ENCODE peak calls at places on chromosome 13, in four cellular contexts. One of them, this sample, is unnamed.

GRCh38 chr13:31227063-31227462 is 27.3 kb downstream of the B3GLCT start:
- DNase-seq in CD8-positive, alpha-beta T cell: no peak
- DNase-seq in effector memory CD4-positive, alpha-beta T cell: no peak
- DNase-seq in neural progenitor cell: no peak
- DNase-seq in this sample: no peak

GRCh38 chr13:110138700-110139036 is 168.3 kb downstream of the COL4A1 start:
- DNase-seq in CD8-positive, alpha-beta T cell: no peak
- DNase-seq in effector memory CD4-positive, alpha-beta T cell: no peak
- DNase-seq in neural progenitor cell: no peak
- DNase-seq in this sample: no peak

GRCh38 chr13:98761126-98761978 is 8.9 kb upstream of the SLC15A1 start:
- DNase-seq in CD8-positive, alpha-beta T cell: no peak
- DNase-seq in effector memory CD4-positive, alpha-beta T cell: no peak
- DNase-seq in neural progenitor cell: no peak
- DNase-seq in this sample: no peak

GRCh38 chr13:73056054-73056962 is 2.5 kb upstream of the KLF5 start:
- DNase-seq in CD8-positive, alpha-beta T cell: no peak
- DNase-seq in effector memory CD4-positive, alpha-beta T cell: no peak
- DNase-seq in neural progenitor cell: peak; percentile 8
- DNase-seq in this sample: no peak

GRCh38 chr13:97000295-97000925 is 6.1 kb upstream of the OXGR1 start:
- DNase-seq in CD8-positive, alpha-beta T cell: no peak
- DNase-seq in effector memory CD4-positive, alpha-beta T cell: no peak
- DNase-seq in neural progenitor cell: no peak
- DNase-seq in this sample: no peak

GRCh38 chr13:75855216-75855615 is 219.1 kb downstream of the LMO7 start:
- DNase-seq in CD8-positive, alpha-beta T cell: no peak
- DNase-seq in effector memory CD4-positive, alpha-beta T cell: no peak
- DNase-seq in neural progenitor cell: no peak
- DNase-seq in this sample: no peak

GRCh38 chr13:97319088-97319487 is 97.0 kb downstream of the MBNL2 start:
- DNase-seq in CD8-positive, alpha-beta T cell: no peak
- DNase-seq in effector memory CD4-positive, alpha-beta T cell: no peak
- DNase-seq in neural progenitor cell: no peak
- DNase-seq in this sample: no peak

GRCh38 chr13:112346173-112346898 is 29.8 kb upstream of the SPACA7 start:
- DNase-seq in CD8-positive, alpha-beta T cell: no peak
- DNase-seq in effector memory CD4-positive, alpha-beta T cell: no peak
- DNase-seq in neural progenitor cell: peak; percentile 68
- DNase-seq in this sample: no peak

GRCh38 chr13:43021926-43022670 is 1.3 kb upstream of the DNAJC15 start:
- DNase-seq in CD8-positive, alpha-beta T cell: no peak
- DNase-seq in effector memory CD4-positive, alpha-beta T cell: no peak
- DNase-seq in neural progenitor cell: no peak
- DNase-seq in this sample: no peak

GRCh38 chr13:111031531-111031961 is 83.6 kb upstream of the ARHGEF7 start:
- DNase-seq in CD8-positive, alpha-beta T cell: no peak
- DNase-seq in effector memory CD4-positive, alpha-beta T cell: no peak
- DNase-seq in neural progenitor cell: no peak
- DNase-seq in this sample: peak; percentile 30

GRCh38 chr13:24618219-24618955 is 61.8 kb upstream of the ATP12A start:
- DNase-seq in CD8-positive, alpha-beta T cell: peak; percentile 84
- DNase-seq in effector memory CD4-positive, alpha-beta T cell: peak; percentile 21
- DNase-seq in neural progenitor cell: no peak
- DNase-seq in this sample: peak; percentile 52
- H3K27ac ChIP-seq in CD8-positive, alpha-beta T cell: peak overlapping the region; percentile 54
- H3K27ac ChIP-seq in effector memory CD4-positive, alpha-beta T cell: peak overlapping the region; percentile 24
- H3K27ac ChIP-seq in neural progenitor cell: no peak overlapping the region
- H3K27ac ChIP-seq in this sample: peak overlapping the region; percentile 25

DNA sequence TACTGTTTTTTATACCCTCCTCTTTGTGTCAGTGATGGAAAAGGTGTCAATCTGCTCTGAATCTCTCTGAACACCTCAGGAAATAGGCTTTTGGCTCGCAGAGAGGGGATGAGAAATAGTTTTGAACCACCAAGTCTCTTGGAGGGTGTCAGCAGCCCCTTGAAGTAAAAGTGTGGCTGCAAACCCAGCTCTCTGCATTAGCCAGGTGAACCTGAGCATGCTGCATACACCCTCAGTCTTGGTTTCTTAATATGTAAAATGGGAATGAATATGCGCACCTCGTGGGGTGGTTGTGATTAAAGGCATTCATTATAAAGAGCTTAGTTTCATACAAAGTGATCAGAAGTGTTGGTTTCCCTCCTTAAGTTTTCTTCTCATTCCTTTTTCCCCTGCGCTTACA is 1.4 kb upstream of the DHRS12 start:
- DNase-seq in CD8-positive, alpha-beta T cell: no peak
- DNase-seq in effector memory CD4-positive, alpha-beta T cell: no peak
- DNase-seq in neural progenitor cell: no peak
- DNase-seq in this sample: no peak
- H3K27ac ChIP-seq in CD8-positive, alpha-beta T cell: peak overlapping the region; percentile 99
- H3K27ac ChIP-seq in effector memory CD4-positive, alpha-beta T cell: peak overlapping the region; percentile 99
- H3K27ac ChIP-seq in neural progenitor cell: no peak overlapping the region
- H3K27ac ChIP-seq in this sample: peak overlapping the region; percentile 96

GRCh38 chr13:77733674-77734073 is 36.2 kb downstream of the SLAIN1 start:
- DNase-seq in CD8-positive, alpha-beta T cell: no peak
- DNase-seq in effector memory CD4-positive, alpha-beta T cell: no peak
- DNase-seq in neural progenitor cell: no peak
- DNase-seq in this sample: no peak

GRCh38 chr13:77732287-77732686 is 34.8 kb downstream of the SLAIN1 start:
- DNase-seq in CD8-positive, alpha-beta T cell: no peak
- DNase-seq in effector memory CD4-positive, alpha-beta T cell: no peak
- DNase-seq in neural progenitor cell: no peak
- DNase-seq in this sample: no peak

GRCh38 chr13:77724092-77724491 is 26.6 kb downstream of the SLAIN1 start:
- DNase-seq in CD8-positive, alpha-beta T cell: peak; percentile 39
- DNase-seq in effector memory CD4-positive, alpha-beta T cell: no peak
- DNase-seq in neural progenitor cell: no peak
- DNase-seq in this sample: peak; percentile 61

GRCh38 chr13:77729502-77730221 is 32.2 kb downstream of the SLAIN1 start:
- DNase-seq in CD8-positive, alpha-beta T cell: no peak
- DNase-seq in effector memory CD4-positive, alpha-beta T cell: no peak
- DNase-seq in neural progenitor cell: no peak
- DNase-seq in this sample: no peak

DNA sequence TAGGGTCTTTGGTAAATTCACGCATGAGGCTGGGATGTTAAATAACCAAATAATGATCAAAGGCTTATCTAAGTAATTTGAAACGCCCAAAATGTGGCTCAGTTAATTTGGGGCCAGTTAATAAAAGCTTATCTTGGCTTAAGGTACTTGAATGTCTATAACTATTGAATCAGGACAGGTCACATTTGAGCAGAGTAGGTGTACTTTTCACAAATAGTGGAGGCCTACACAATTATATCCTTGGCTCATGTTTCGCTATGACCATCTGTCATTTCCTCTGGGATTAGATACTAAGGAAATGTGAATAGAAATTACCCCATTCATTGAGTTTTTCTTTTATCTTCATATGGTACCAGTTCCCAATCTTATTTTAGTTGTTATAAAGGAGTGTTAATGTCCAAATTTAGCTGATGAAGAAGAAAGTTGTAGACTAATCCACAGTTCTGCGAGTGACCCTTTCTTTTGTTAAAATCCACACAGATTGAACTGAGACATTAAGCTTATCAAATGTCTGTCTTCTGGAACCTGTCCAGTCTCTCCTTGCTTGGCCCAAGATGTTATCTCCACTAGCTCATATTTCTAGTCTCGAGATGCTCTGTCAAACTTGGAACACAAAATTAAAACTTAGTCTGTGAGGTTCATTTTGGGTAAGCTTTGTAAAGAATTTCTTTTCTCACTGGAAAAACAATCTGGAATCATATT is 30.9 kb downstream of the SLAIN1 start:
- DNase-seq in CD8-positive, alpha-beta T cell: no peak
- DNase-seq in effector memory CD4-positive, alpha-beta T cell: no peak
- DNase-seq in neural progenitor cell: no peak
- DNase-seq in this sample: no peak
- H3K27ac ChIP-seq in CD8-positive, alpha-beta T cell: no peak overlapping the region
- H3K27ac ChIP-seq in effector memory CD4-positive, alpha-beta T cell: no peak overlapping the region
- H3K27ac ChIP-seq in neural progenitor cell: no peak overlapping the region
- H3K27ac ChIP-seq in this sample: no peak overlapping the region

GRCh38 chr13:52348983-52349780 is 56.8 kb downstream of the THSD1 start:
- DNase-seq in CD8-positive, alpha-beta T cell: no peak
- DNase-seq in effector memory CD4-positive, alpha-beta T cell: no peak
- DNase-seq in neural progenitor cell: no peak
- DNase-seq in this sample: no peak
- H3K27ac ChIP-seq in CD8-positive, alpha-beta T cell: no peak overlapping the region
- H3K27ac ChIP-seq in effector memory CD4-positive, alpha-beta T cell: no peak overlapping the region
- H3K27ac ChIP-seq in neural progenitor cell: no peak overlapping the region
- H3K27ac ChIP-seq in this sample: no peak overlapping the region

This sample was measured in CD4-positive, alpha-beta memory T cell.